ENCODE peak calls at places on chromosomes 12 and 14, in nine cellular contexts. T, J, N, M, H, A, Z, Y and W are unnamed samples.

GRCh38 chr14:74973003-74973614 is 17.7 kb upstream of the PGF start:
- DNase-seq in N (peak; percentile 42), T (no peak), H (no peak), Y (no peak), J (peak; percentile 22), M (no peak), A (peak; percentile 71), Z (no peak), W (no peak)

GRCh38 chr14:51277753-51278415 is 37.8 kb downstream of the TMX1 start:
- DNase-seq in T (no peak), A (no peak), H (no peak), Y (no peak), J (no peak), Z (no peak), M (no peak), N (no peak), W (no peak)

GRCh38 chr12:92608418-92609091 is 94.2 kb upstream of the PLEKHG7 start:
- DNase-seq in M (peak; percentile 68), H (no peak), Y (peak; percentile 64), J (peak; percentile 56), Z (no peak), N (no peak), A (no peak), T (no peak), W (no peak)

GRCh38 chr14:80446356-80446755 is 235.1 kb upstream of the DIO2 start:
- DNase-seq in Z (no peak), H (no peak), A (no peak), T (no peak), N (no peak), M (peak; percentile 13), Y (no peak), J (no peak), W (no peak)

GRCh38 chr12:112524676-112525425 is 106.1 kb downstream of the PTPN11 start:
- DNase-seq in H (no peak), Y (peak; percentile 44), T (peak; percentile 51), Z (no peak), M (peak; percentile 12), J (peak; percentile 40), A (no peak), N (no peak), W (no peak)

GRCh38 chr12:119692410-119692809 is 24.5 kb downstream of the PRKAB1 start:
- DNase-seq in J (no peak), N (no peak), H (no peak), T (no peak), Y (no peak), Z (no peak), M (no peak), A (no peak), W (no peak)

GRCh38 chr12:113214938-113215400 is 6.3 kb upstream of the TPCN1 start:
- DNase-seq in M (peak; percentile 98), N (peak; percentile 29), H (no peak), Y (no peak), A (peak; percentile 69), J (peak; percentile 97), T (no peak), Z (peak; percentile 49), W (no peak)

GRCh38 chr14:89386214-89386886 is 30.7 kb downstream of the FOXN3 start:
- DNase-seq in M (no peak), T (peak; percentile 2), N (no peak), H (no peak), Z (peak; percentile 67), A (no peak), Y (no peak), J (peak; percentile 46), W (no peak)

GRCh38 chr14:22524784-22525161 is 64.3 kb downstream of the DAD1 start:
- DNase-seq in M (peak; percentile 57), Y (no peak), J (no peak), H (no peak), A (no peak), T (no peak), N (no peak), Z (no peak), W (no peak)

GRCh38 chr12:49806321-49806813 is 21.8 kb downstream of the NCKAP5L start:
- DNase-seq in H (no peak), J (no peak), Y (no peak), Z (no peak), A (no peak), N (no peak), M (no peak), T (no peak), W (no peak)

GRCh38 chr14:105927661-105928060 is 401.3 kb downstream of the TMEM121 start:
- DNase-seq in H (no peak), N (no peak), M (no peak), T (no peak), J (no peak), Y (no peak), Z (no peak), A (no peak), W (no peak)

GRCh38 chr14:99034711-99035171 is 237.3 kb downstream of the BCL11B start:
- DNase-seq in Y (peak; percentile 69), A (no peak), J (no peak), H (no peak), N (no peak), T (peak; percentile 65), M (no peak), Z (peak; percentile 23), W (no peak)

GRCh38 chr14:23285530-23286019 is 357 bp downstream of the HOMEZ start:
- DNase-seq in H (no peak), A (peak; percentile 65), Z (peak; percentile 22), Y (peak; percentile 37), J (no peak), M (no peak), T (no peak), N (peak; percentile 20), W (no peak)

GRCh38 chr14:95480109-95480886 is 36.2 kb downstream of the SYNE3 start:
- DNase-seq in Y (no peak), J (no peak), H (no peak), N (peak; percentile 31), Z (peak; percentile 63), T (no peak), A (no peak), M (peak; percentile 78), W (no peak)

DNA sequence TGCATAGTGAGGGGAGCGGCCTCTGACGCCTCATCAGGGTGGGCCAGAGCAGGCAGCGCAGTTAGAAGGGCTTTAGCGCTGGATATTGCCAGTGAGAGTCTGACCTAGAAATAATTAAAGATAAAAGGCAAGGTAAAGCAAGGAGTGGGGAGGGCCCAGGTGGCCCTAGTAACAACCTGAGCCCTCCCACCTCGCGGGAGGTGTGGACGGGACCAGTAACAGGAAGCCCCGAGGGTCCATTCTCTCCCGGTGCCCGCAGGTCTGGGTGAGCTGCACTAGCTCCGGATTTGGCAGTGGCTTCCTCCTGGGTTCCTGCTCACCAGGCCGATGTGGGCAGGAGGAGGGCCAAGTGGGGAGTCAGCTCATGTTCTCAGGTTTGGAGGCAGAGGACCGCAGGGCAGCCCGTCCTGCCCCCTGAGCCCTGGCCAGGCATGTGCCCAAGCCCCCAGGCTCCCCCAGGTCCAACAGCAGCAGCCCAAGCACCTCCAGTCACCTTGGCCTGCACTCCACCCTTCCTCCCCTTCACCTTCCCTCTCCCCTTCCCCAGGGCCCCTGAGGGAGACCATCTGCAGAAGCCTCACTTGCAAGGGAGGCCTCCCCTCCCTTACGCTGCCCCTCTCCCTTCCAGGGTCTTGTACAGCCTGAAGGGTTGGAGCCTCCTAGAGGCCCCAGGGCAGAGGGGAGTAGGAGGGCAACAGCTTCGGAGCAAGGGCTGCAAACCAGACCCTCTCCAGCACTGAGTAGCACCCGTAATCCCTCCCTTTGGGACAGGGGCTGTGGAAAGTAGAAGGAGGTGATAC is 144.3 kb upstream of the FKBP4 start:
- DNase-seq in H (no peak), Y (no peak), A (peak; percentile 40), J (no peak), Z (no peak), N (no peak), T (peak; percentile 28), M (no peak), W (no peak)
- TF ChIP-seq CTCF in H (no peak), Y (no peak), A (no peak), J (no peak), Z (no peak), N (no peak), T (no peak), M (no peak), W (no peak)

GRCh38 chr12:24155042-24155441 is 205.6 kb upstream of the SOX5 start:
- DNase-seq in H (no peak), J (no peak), Y (no peak), A (no peak), N (no peak), M (no peak), Z (no peak), T (no peak), W (no peak)
- TF ChIP-seq CTCF in H (peak; percentile 41), J (no peak), Y (no peak), A (no peak), N (no peak), M (no peak), Z (no peak), T (peak; percentile 29), W (no peak)

GRCh38 chr12:116544656-116545055 is 14.5 kb upstream of the MAP1LC3B2 start:
- DNase-seq in A (no peak), T (no peak), N (no peak), M (peak; percentile 52), J (no peak), H (no peak), Z (peak; percentile 54), Y (no peak), W (no peak)
- TF ChIP-seq CTCF in A (no peak), T (no peak), N (no peak), M (no peak), J (no peak), H (no peak), Z (no peak), Y (no peak), W (no peak)

GRCh38 chr14:85531594-85532391 is 1.8 kb downstream of the FLRT2 start:
- DNase-seq in Z (peak; percentile 81), J (peak; percentile 89), Y (peak; percentile 84), H (peak; percentile 70), T (peak; percentile 78), N (no peak), M (peak; percentile 84), A (peak; percentile 74), W (peak; percentile 55)
- TF ChIP-seq CTCF in Z (no peak), J (peak; percentile 44), Y (no peak), H (no peak), T (no peak), N (no peak), M (peak; percentile 47), A (peak; percentile 11), W (no peak)

GRCh38 chr12:56300644-56301464 is 724 bp upstream of the CS start:
- DNase-seq in H (no peak), J (no peak), M (no peak), Z (no peak), Y (peak; percentile 4), T (no peak), A (no peak), N (no peak), W (no peak)
- TF ChIP-seq CTCF in H (no peak), J (no peak), M (no peak), Z (no peak), Y (no peak), T (no peak), A (no peak), N (no peak), W (no peak)

DNA sequence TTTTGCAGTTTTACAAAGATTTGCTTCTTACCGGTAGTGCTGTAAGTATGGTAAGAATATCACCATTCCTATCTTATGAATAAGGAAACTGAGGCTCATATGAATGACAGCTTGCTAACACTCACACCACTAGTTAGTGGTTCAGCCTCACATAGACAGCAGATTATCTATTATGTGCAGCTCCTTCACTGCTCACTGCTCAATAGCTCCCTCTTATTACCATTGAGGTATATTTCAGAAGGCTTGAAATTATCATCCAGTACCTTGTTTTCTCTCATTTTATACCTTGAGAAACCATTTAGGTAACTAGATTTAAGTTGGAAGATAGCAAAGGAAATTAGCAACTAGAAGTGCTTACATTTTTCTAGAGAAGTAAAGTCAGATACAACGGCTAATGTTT is 15.5 kb downstream of the RIC8B start:
- DNase-seq in H (no peak), A (no peak), N (no peak), T (no peak), Z (no peak), J (no peak), Y (no peak), M (no peak), W (no peak)
- TF ChIP-seq CTCF in H (no peak), A (no peak), N (no peak), T (no peak), Z (no peak), J (peak; percentile 12), Y (peak; percentile 41), M (no peak), W (no peak)